ENCODE peak calls at places on chromosomes 13 and 19, in seven cellular contexts. One of them, this sample, is unnamed.

GRCh38 chr19:32178401-32178800 is 167.0 kb upstream of the ZNF507 start:
- DNase-seq in H1: no peak
- DNase-seq in IMR-90: no peak
- DNase-seq in mesendoderm: peak
- DNase-seq in trophoblast cell: no peak
- DNase-seq in mesenchymal stem cell: no peak
- DNase-seq in neuronal stem cell: no peak
- DNase-seq in this sample: no peak

GRCh38 chr19:35088514-35088913 is 27.1 kb upstream of the FXYD3 start:
- DNase-seq in H1: no peak
- DNase-seq in mesendoderm: peak
- DNase-seq in neuronal stem cell: no peak
- DNase-seq in IMR-90: peak
- DNase-seq in trophoblast cell: peak
- DNase-seq in mesenchymal stem cell: peak
- DNase-seq in this sample: no peak

GRCh38 chr13:95248953-95249352 is 52.3 kb downstream of the ABCC4 start:
- DNase-seq in mesendoderm: no peak
- DNase-seq in trophoblast cell: no peak
- DNase-seq in mesenchymal stem cell: no peak
- DNase-seq in neuronal stem cell: no peak
- DNase-seq in IMR-90: no peak
- DNase-seq in H1: no peak
- DNase-seq in this sample: no peak

GRCh38 chr19:29617336-29618266 is 11.5 kb downstream of the POP4 start:
- DNase-seq in IMR-90: no peak
- DNase-seq in neuronal stem cell: no peak
- DNase-seq in H1: no peak
- DNase-seq in mesendoderm: no peak
- DNase-seq in mesenchymal stem cell: no peak
- DNase-seq in trophoblast cell: no peak
- DNase-seq in this sample: no peak

GRCh38 chr19:291561-292280 is 518 bp upstream of the PLPP2 start:
- DNase-seq in IMR-90: no peak
- DNase-seq in trophoblast cell: peak
- DNase-seq in mesenchymal stem cell: no peak
- DNase-seq in H1: no peak
- DNase-seq in mesendoderm: no peak
- DNase-seq in neuronal stem cell: no peak
- DNase-seq in this sample: peak

GRCh38 chr19:15829277-15829770 is 13.9 kb upstream of the OR10H1 start:
- DNase-seq in mesenchymal stem cell: no peak
- DNase-seq in IMR-90: no peak
- DNase-seq in mesendoderm: no peak
- DNase-seq in H1: no peak
- DNase-seq in trophoblast cell: no peak
- DNase-seq in neuronal stem cell: no peak
- DNase-seq in this sample: no peak

GRCh38 chr13:25468330-25469178 is 96.8 kb downstream of the ATP8A2 start:
- DNase-seq in trophoblast cell: no peak
- DNase-seq in mesendoderm: peak
- DNase-seq in IMR-90: no peak
- DNase-seq in H1: no peak
- DNase-seq in mesenchymal stem cell: no peak
- DNase-seq in neuronal stem cell: peak
- DNase-seq in this sample: peak

GRCh38 chr19:3981736-3982681 is 3.3 kb downstream of the EEF2 start:
- DNase-seq in neuronal stem cell: no peak
- DNase-seq in mesendoderm: no peak
- DNase-seq in H1: no peak
- DNase-seq in mesenchymal stem cell: no peak
- DNase-seq in trophoblast cell: no peak
- DNase-seq in IMR-90: no peak
- DNase-seq in this sample: peak

GRCh38 chr13:32883501-32883900 is 132.7 kb upstream of the KL start:
- DNase-seq in mesendoderm: no peak
- DNase-seq in IMR-90: peak
- DNase-seq in neuronal stem cell: no peak
- DNase-seq in trophoblast cell: no peak
- DNase-seq in H1: no peak
- DNase-seq in mesenchymal stem cell: no peak
- DNase-seq in this sample: no peak

GRCh38 chr13:93249259-93249917 is 22.8 kb downstream of the GPC6 start:
- DNase-seq in trophoblast cell: no peak
- DNase-seq in H1: no peak
- DNase-seq in mesendoderm: peak
- DNase-seq in neuronal stem cell: no peak
- DNase-seq in IMR-90: peak
- DNase-seq in mesenchymal stem cell: peak
- DNase-seq in this sample: no peak

GRCh38 chr13:113651511-113652403 is 6.2 kb downstream of the ATP4B start:
- DNase-seq in neuronal stem cell: no peak
- DNase-seq in mesenchymal stem cell: no peak
- DNase-seq in mesendoderm: no peak
- DNase-seq in IMR-90: no peak
- DNase-seq in trophoblast cell: no peak
- DNase-seq in H1: no peak
- DNase-seq in this sample: no peak

GRCh38 chr19:1315470-1316166 is 29.9 kb downstream of the EFNA2 start:
- DNase-seq in IMR-90: peak
- DNase-seq in mesenchymal stem cell: peak
- DNase-seq in H1: no peak
- DNase-seq in mesendoderm: peak
- DNase-seq in trophoblast cell: no peak
- DNase-seq in neuronal stem cell: no peak
- DNase-seq in this sample: peak

GRCh38 chr19:10305139-10305806 is 4.3 kb downstream of the ZGLP1 start:
- DNase-seq in IMR-90: peak
- DNase-seq in mesendoderm: no peak
- DNase-seq in mesenchymal stem cell: no peak
- DNase-seq in H1: no peak
- DNase-seq in neuronal stem cell: no peak
- DNase-seq in trophoblast cell: no peak
- DNase-seq in this sample: no peak

GRCh38 chr19:51327066-51327985 is 14.6 kb downstream of the VSIG10L start:
- DNase-seq in trophoblast cell: no peak
- DNase-seq in IMR-90: peak
- DNase-seq in H1: peak
- DNase-seq in mesenchymal stem cell: peak
- DNase-seq in mesendoderm: peak
- DNase-seq in neuronal stem cell: peak
- DNase-seq in this sample: peak

GRCh38 chr13:110555601-110556223 is 5.8 kb downstream of the RAB20 start:
- DNase-seq in IMR-90: no peak
- DNase-seq in H1: no peak
- DNase-seq in mesendoderm: no peak
- DNase-seq in trophoblast cell: no peak
- DNase-seq in mesenchymal stem cell: no peak
- DNase-seq in neuronal stem cell: no peak
- DNase-seq in this sample: no peak

GRCh38 chr13:34578471-34578870 is 363.6 kb upstream of the NBEA start:
- DNase-seq in mesendoderm: no peak
- DNase-seq in neuronal stem cell: no peak
- DNase-seq in IMR-90: no peak
- DNase-seq in trophoblast cell: no peak
- DNase-seq in H1: no peak
- DNase-seq in mesenchymal stem cell: no peak
- DNase-seq in this sample: no peak

GRCh38 chr19:10766049-10766623 is 48.3 kb downstream of the DNM2 start:
- DNase-seq in mesendoderm: no peak
- DNase-seq in neuronal stem cell: no peak
- DNase-seq in H1: no peak
- DNase-seq in mesenchymal stem cell: no peak
- DNase-seq in IMR-90: no peak
- DNase-seq in trophoblast cell: no peak
- DNase-seq in this sample: no peak

GRCh38 chr13:67296511-67296910 is 66.4 kb upstream of the PCDH9 start:
- DNase-seq in trophoblast cell: no peak
- DNase-seq in neuronal stem cell: no peak
- DNase-seq in H1: no peak
- DNase-seq in mesendoderm: no peak
- DNase-seq in IMR-90: peak
- DNase-seq in mesenchymal stem cell: no peak
- DNase-seq in this sample: no peak

GRCh38 chr13:44842158-44842557 is 147.1 kb downstream of the NUFIP1 start:
- DNase-seq in trophoblast cell: no peak
- DNase-seq in IMR-90: peak
- DNase-seq in mesenchymal stem cell: peak
- DNase-seq in mesendoderm: no peak
- DNase-seq in H1: no peak
- DNase-seq in neuronal stem cell: no peak
- DNase-seq in this sample: no peak

GRCh38 chr19:44512326-44513298 is 12.3 kb upstream of the ZNF180 start:
- DNase-seq in H1: peak
- DNase-seq in mesendoderm: peak
- DNase-seq in neuronal stem cell: no peak
- DNase-seq in trophoblast cell: peak
- DNase-seq in IMR-90: peak
- DNase-seq in mesenchymal stem cell: peak
- DNase-seq in this sample: peak

GRCh38 chr19:377801-378581 is 31.0 kb downstream of the C2CD4C start:
- DNase-seq in trophoblast cell: no peak
- DNase-seq in neuronal stem cell: no peak
- DNase-seq in mesenchymal stem cell: no peak
- DNase-seq in H1: no peak
- DNase-seq in IMR-90: no peak
- DNase-seq in mesendoderm: no peak
- DNase-seq in this sample: no peak

GRCh38 chr19:41050426-41050825 is 37.8 kb upstream of the CYP2A13 start:
- DNase-seq in IMR-90: no peak
- DNase-seq in mesenchymal stem cell: no peak
- DNase-seq in mesendoderm: no peak
- DNase-seq in H1: no peak
- DNase-seq in neuronal stem cell: no peak
- DNase-seq in trophoblast cell: no peak
- DNase-seq in this sample: no peak

GRCh38 chr19:57701625-57702024 is 7.4 kb downstream of the ZNF154 start:
- DNase-seq in mesendoderm: no peak
- DNase-seq in mesenchymal stem cell: no peak
- DNase-seq in neuronal stem cell: no peak
- DNase-seq in trophoblast cell: no peak
- DNase-seq in IMR-90: no peak
- DNase-seq in H1: no peak
- DNase-seq in this sample: no peak

GRCh38 chr19:39157275-39157996 is 31.9 kb downstream of the PAK4 start:
- DNase-seq in neuronal stem cell: no peak
- DNase-seq in mesenchymal stem cell: peak
- DNase-seq in H1: no peak
- DNase-seq in IMR-90: peak
- DNase-seq in mesendoderm: no peak
- DNase-seq in trophoblast cell: no peak
- DNase-seq in this sample: no peak

GRCh38 chr13:23778879-23779278 is 110.3 kb downstream of the MIPEP start:
- DNase-seq in IMR-90: peak
- DNase-seq in mesenchymal stem cell: peak
- DNase-seq in H1: no peak
- DNase-seq in trophoblast cell: no peak
- DNase-seq in neuronal stem cell: no peak
- DNase-seq in mesendoderm: no peak
- DNase-seq in this sample: no peak

GRCh38 chr13:48255090-48255489 is 22.1 kb downstream of the ITM2B start:
- DNase-seq in neuronal stem cell: no peak
- DNase-seq in H1: no peak
- DNase-seq in trophoblast cell: no peak
- DNase-seq in IMR-90: no peak
- DNase-seq in mesenchymal stem cell: no peak
- DNase-seq in mesendoderm: no peak
- DNase-seq in this sample: no peak
- H2BK5ac ChIP-seq in neuronal stem cell: no peak
- H2BK5ac ChIP-seq in H1: no peak
- H2BK5ac ChIP-seq in trophoblast cell: no peak
- H2BK5ac ChIP-seq in IMR-90: no peak
- H2BK5ac ChIP-seq in mesenchymal stem cell: no peak
- H2BK5ac ChIP-seq in mesendoderm: no peak
- H2BK5ac ChIP-seq in this sample: no peak

DNA sequence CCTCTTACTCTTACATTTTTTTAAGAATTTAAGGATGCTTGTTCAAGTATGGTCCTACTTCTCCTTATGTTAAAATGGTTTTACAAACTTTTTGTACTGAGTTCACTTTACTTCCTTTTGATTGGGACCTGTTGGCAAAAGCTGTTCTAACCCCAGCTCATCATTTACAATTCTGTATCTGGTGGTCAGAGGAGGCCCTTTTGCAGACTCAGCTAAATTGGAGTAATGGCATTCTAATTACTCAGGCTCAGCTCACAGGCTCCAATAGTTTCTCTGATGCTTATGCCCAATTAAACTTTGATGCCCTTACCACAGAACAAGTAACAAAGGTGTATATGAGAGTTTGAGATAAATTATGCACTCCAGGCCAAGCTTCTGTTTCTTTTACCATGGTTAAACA is 1632.0 kb downstream of the UQCRFS1 start:
- DNase-seq in IMR-90: no peak
- DNase-seq in trophoblast cell: no peak
- DNase-seq in mesendoderm: no peak
- DNase-seq in neuronal stem cell: no peak
- DNase-seq in mesenchymal stem cell: no peak
- DNase-seq in H1: no peak
- DNase-seq in this sample: no peak
- H3K27ac ChIP-seq in IMR-90: no peak
- H3K27ac ChIP-seq in trophoblast cell: no peak
- H3K27ac ChIP-seq in mesendoderm: no peak
- H3K27ac ChIP-seq in neuronal stem cell: no peak
- H3K27ac ChIP-seq in mesenchymal stem cell: no peak
- H3K27ac ChIP-seq in H1: no peak
- H3K27ac ChIP-seq in this sample: no peak

GRCh38 chr19:2554856-2555255 is 78.9 kb downstream of the GADD45B start:
- DNase-seq in mesendoderm: no peak
- DNase-seq in IMR-90: peak
- DNase-seq in H1: no peak
- DNase-seq in mesenchymal stem cell: no peak
- DNase-seq in trophoblast cell: no peak
- DNase-seq in neuronal stem cell: no peak
- DNase-seq in this sample: no peak

GRCh38 chr19:2551864-2552185 is 75.9 kb downstream of the GADD45B start:
- DNase-seq in H1: no peak
- DNase-seq in IMR-90: no peak
- DNase-seq in neuronal stem cell: no peak
- DNase-seq in mesendoderm: no peak
- DNase-seq in mesenchymal stem cell: no peak
- DNase-seq in trophoblast cell: no peak
- DNase-seq in this sample: no peak

GRCh38 chr19:2552859-2553258 is 76.9 kb downstream of the GADD45B start:
- DNase-seq in trophoblast cell: no peak
- DNase-seq in mesendoderm: peak
- DNase-seq in mesenchymal stem cell: peak
- DNase-seq in H1: no peak
- DNase-seq in neuronal stem cell: no peak
- DNase-seq in IMR-90: no peak
- DNase-seq in this sample: no peak

GRCh38 chr19:2555422-2556220 is 79.7 kb downstream of the GADD45B start:
- DNase-seq in trophoblast cell: no peak
- DNase-seq in mesenchymal stem cell: no peak
- DNase-seq in IMR-90: no peak
- DNase-seq in H1: no peak
- DNase-seq in mesendoderm: no peak
- DNase-seq in neuronal stem cell: no peak
- DNase-seq in this sample: no peak

GRCh38 chr19:2553510-2553909 is 77.6 kb downstream of the GADD45B start:
- DNase-seq in mesendoderm: no peak
- DNase-seq in IMR-90: no peak
- DNase-seq in trophoblast cell: no peak
- DNase-seq in H1: no peak
- DNase-seq in neuronal stem cell: no peak
- DNase-seq in mesenchymal stem cell: no peak
- DNase-seq in this sample: no peak
- H2BK5ac ChIP-seq in mesendoderm: no peak
- H2BK5ac ChIP-seq in IMR-90: no peak
- H2BK5ac ChIP-seq in trophoblast cell: no peak
- H2BK5ac ChIP-seq in H1: no peak
- H2BK5ac ChIP-seq in neuronal stem cell: no peak
- H2BK5ac ChIP-seq in mesenchymal stem cell: no peak
- H2BK5ac ChIP-seq in this sample: no peak

GRCh38 chr19:47658431-47659383 is 49.8 kb downstream of the BICRA start:
- DNase-seq in neuronal stem cell: no peak
- DNase-seq in mesenchymal stem cell: no peak
- DNase-seq in mesendoderm: no peak
- DNase-seq in IMR-90: no peak
- DNase-seq in trophoblast cell: no peak
- DNase-seq in H1: no peak
- DNase-seq in this sample: no peak
- H3K27ac ChIP-seq in neuronal stem cell: no peak
- H3K27ac ChIP-seq in mesenchymal stem cell: no peak
- H3K27ac ChIP-seq in mesendoderm: no peak
- H3K27ac ChIP-seq in IMR-90: no peak
- H3K27ac ChIP-seq in trophoblast cell: no peak
- H3K27ac ChIP-seq in H1: no peak
- H3K27ac ChIP-seq in this sample: no peak